ENCODE peak calls at places on chromosome 18, in seven cellular contexts. One of them, this sample, is unnamed.

GRCh38 chr18:22841840-22842239 is 91.3 kb upstream of the RBBP8 start:
- DNase-seq in GM23338: no peak
- DNase-seq in prostate gland: no peak
- DNase-seq in sigmoid colon: no peak
- DNase-seq in HepG2: no peak
- DNase-seq in GM12878: no peak
- DNase-seq in SK-N-SH: no peak
- DNase-seq in this sample: no peak

GRCh38 chr18:36905560-36905959 is 76.6 kb downstream of the KIAA1328 start:
- DNase-seq in GM23338: no peak
- DNase-seq in prostate gland: no peak
- DNase-seq in sigmoid colon: no peak
- DNase-seq in HepG2: no peak
- DNase-seq in GM12878: no peak
- DNase-seq in SK-N-SH: no peak
- DNase-seq in this sample: no peak

GRCh38 chr18:28382215-28382879 is 205.4 kb upstream of the CDH2 start:
- DNase-seq in GM23338: no peak
- DNase-seq in prostate gland: no peak
- DNase-seq in sigmoid colon: no peak
- DNase-seq in HepG2: no peak
- DNase-seq in GM12878: no peak
- DNase-seq in SK-N-SH: no peak
- DNase-seq in this sample: no peak

GRCh38 chr18:50097702-50098101 is 97.2 kb downstream of the MYO5B start:
- DNase-seq in GM23338: no peak
- DNase-seq in prostate gland: peak; percentile 37
- DNase-seq in sigmoid colon: no peak
- DNase-seq in HepG2: peak; percentile 24
- DNase-seq in GM12878: no peak
- DNase-seq in SK-N-SH: no peak
- DNase-seq in this sample: peak; percentile 73

GRCh38 chr18:27785815-27786537 is 391.0 kb downstream of the CDH2 start:
- DNase-seq in GM23338: peak; percentile 11
- DNase-seq in prostate gland: no peak
- DNase-seq in sigmoid colon: no peak
- DNase-seq in HepG2: no peak
- DNase-seq in GM12878: no peak
- DNase-seq in SK-N-SH: no peak
- DNase-seq in this sample: no peak

GRCh38 chr18:73980289-73980979 is 167.2 kb downstream of the FBXO15 start:
- DNase-seq in GM23338: peak; percentile 66
- DNase-seq in prostate gland: no peak
- DNase-seq in sigmoid colon: no peak
- DNase-seq in HepG2: peak; percentile 9
- DNase-seq in GM12878: no peak
- DNase-seq in SK-N-SH: peak; percentile 25
- DNase-seq in this sample: no peak

GRCh38 chr18:9419956-9420631 is 55.2 kb upstream of the RALBP1 start:
- DNase-seq in GM23338: no peak
- DNase-seq in prostate gland: no peak
- DNase-seq in sigmoid colon: peak; percentile 20
- DNase-seq in HepG2: no peak
- DNase-seq in GM12878: no peak
- DNase-seq in SK-N-SH: no peak
- DNase-seq in this sample: no peak

GRCh38 chr18:13809025-13809384 is 14.9 kb upstream of the MC5R start:
- DNase-seq in GM23338: no peak
- DNase-seq in prostate gland: no peak
- DNase-seq in sigmoid colon: no peak
- DNase-seq in HepG2: no peak
- DNase-seq in GM12878: no peak
- DNase-seq in SK-N-SH: no peak
- DNase-seq in this sample: peak; percentile 83

GRCh38 chr18:40935423-40935822 is 1019.6 kb upstream of the PIK3C3 start:
- DNase-seq in GM23338: peak; percentile 82
- DNase-seq in prostate gland: no peak
- DNase-seq in sigmoid colon: no peak
- DNase-seq in HepG2: peak; percentile 35
- DNase-seq in GM12878: peak; percentile 4
- DNase-seq in SK-N-SH: no peak
- DNase-seq in this sample: no peak

GRCh38 chr18:2568129-2568528 is 3.2 kb downstream of the METTL4 start:
- DNase-seq in GM23338: no peak
- DNase-seq in prostate gland: no peak
- DNase-seq in sigmoid colon: no peak
- DNase-seq in HepG2: no peak
- DNase-seq in GM12878: no peak
- DNase-seq in SK-N-SH: no peak
- DNase-seq in this sample: no peak

GRCh38 chr18:23825978-23826405 is 136.7 kb downstream of the LAMA3 start:
- DNase-seq in GM23338: no peak
- DNase-seq in prostate gland: peak; percentile 90
- DNase-seq in sigmoid colon: peak; percentile 93
- DNase-seq in HepG2: no peak
- DNase-seq in GM12878: no peak
- DNase-seq in SK-N-SH: no peak
- DNase-seq in this sample: no peak

GRCh38 chr18:34632323-34632722 is 77.8 kb upstream of the DTNA start:
- DNase-seq in GM23338: no peak
- DNase-seq in prostate gland: no peak
- DNase-seq in sigmoid colon: no peak
- DNase-seq in HepG2: no peak
- DNase-seq in GM12878: no peak
- DNase-seq in SK-N-SH: no peak
- DNase-seq in this sample: no peak

GRCh38 chr18:58390399-58390798 is 238.5 kb downstream of the ALPK2 start:
- DNase-seq in GM23338: no peak
- DNase-seq in prostate gland: no peak
- DNase-seq in sigmoid colon: no peak
- DNase-seq in HepG2: no peak
- DNase-seq in GM12878: no peak
- DNase-seq in SK-N-SH: no peak
- DNase-seq in this sample: no peak
- TF ChIP-seq POLR2AphosphoS5 in GM23338: no peak
- TF ChIP-seq POLR2AphosphoS5 in prostate gland: no peak
- TF ChIP-seq POLR2AphosphoS5 in sigmoid colon: no peak
- TF ChIP-seq POLR2AphosphoS5 in HepG2: peak; percentile 17
- TF ChIP-seq POLR2AphosphoS5 in GM12878: no peak
- TF ChIP-seq POLR2AphosphoS5 in SK-N-SH: no peak
- TF ChIP-seq POLR2AphosphoS5 in this sample: no peak

DNA sequence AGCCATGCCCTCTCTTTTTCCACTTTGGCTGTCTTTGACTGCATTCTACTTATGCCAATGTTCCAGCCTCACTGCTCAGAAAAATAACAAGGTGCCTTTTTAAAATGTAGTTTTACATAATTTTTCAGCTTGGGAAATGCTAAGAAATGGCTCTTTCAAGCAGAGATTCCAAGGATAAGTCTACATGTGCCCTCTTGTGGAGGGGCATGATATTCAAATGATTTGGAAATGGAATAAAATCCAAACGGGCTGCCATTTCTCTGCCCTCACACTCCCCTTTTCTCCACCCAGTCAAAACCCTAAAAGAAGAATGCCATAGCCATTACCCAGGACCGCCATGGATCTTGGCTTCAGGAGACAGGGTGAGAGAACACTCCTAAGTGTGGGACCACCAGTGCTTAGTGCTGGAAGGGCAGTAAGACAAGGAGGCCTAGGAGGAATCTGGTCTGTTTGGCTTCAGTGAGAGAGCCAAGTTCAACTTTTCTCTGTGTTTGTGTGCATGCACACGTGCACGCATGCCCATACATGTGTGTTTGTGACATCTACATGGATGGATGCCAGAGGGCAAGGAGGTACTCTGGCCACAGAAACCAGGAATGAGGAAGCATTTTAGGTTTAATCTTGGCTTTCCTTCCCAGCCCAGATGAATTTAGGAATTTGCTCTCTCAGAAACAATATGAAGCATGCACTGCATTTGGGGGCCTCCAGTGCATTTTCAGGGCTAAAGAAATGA is 174.0 kb upstream of the SLC14A2 start:
- DNase-seq in GM23338: peak; percentile 24
- DNase-seq in prostate gland: no peak
- DNase-seq in sigmoid colon: no peak
- DNase-seq in HepG2: no peak
- DNase-seq in GM12878: no peak
- DNase-seq in SK-N-SH: no peak
- DNase-seq in this sample: no peak
- TF ChIP-seq CTCF in GM23338: peak; percentile 47
- TF ChIP-seq CTCF in prostate gland: no peak
- TF ChIP-seq CTCF in sigmoid colon: no peak
- TF ChIP-seq CTCF in HepG2: no peak
- TF ChIP-seq CTCF in GM12878: no peak
- TF ChIP-seq CTCF in SK-N-SH: peak; percentile 49
- TF ChIP-seq CTCF in this sample: no peak

DNA sequence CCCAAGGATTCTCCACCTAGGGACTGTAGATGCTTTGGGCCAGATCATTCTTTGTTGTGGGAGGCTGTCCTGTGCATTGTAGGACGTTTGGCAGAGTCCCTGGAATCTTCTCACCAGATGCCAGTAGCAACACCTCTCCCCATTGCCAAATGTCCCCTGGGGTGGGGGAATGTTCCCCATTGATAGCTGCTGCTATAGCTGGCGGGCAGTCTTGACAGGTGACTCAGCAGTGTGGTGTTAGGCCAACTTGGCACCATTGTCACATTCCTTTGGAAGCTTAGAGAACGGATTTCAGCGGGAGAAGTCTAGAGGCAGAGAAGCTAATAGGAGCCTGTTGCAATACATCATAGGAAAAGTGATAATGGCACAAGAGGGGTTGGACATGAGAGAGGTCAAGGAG is 495.7 kb upstream of the SMIM21 start:
- DNase-seq in GM23338: no peak
- DNase-seq in prostate gland: peak; percentile 87
- DNase-seq in sigmoid colon: peak; percentile 92
- DNase-seq in HepG2: no peak
- DNase-seq in GM12878: no peak
- DNase-seq in SK-N-SH: no peak
- DNase-seq in this sample: no peak
- TF ChIP-seq POLR2AphosphoS5 in GM23338: no peak
- TF ChIP-seq POLR2AphosphoS5 in prostate gland: peak; percentile 87
- TF ChIP-seq POLR2AphosphoS5 in sigmoid colon: peak; percentile 39
- TF ChIP-seq POLR2AphosphoS5 in HepG2: no peak
- TF ChIP-seq POLR2AphosphoS5 in GM12878: no peak
- TF ChIP-seq POLR2AphosphoS5 in SK-N-SH: no peak
- TF ChIP-seq POLR2AphosphoS5 in this sample: no peak

DNA sequence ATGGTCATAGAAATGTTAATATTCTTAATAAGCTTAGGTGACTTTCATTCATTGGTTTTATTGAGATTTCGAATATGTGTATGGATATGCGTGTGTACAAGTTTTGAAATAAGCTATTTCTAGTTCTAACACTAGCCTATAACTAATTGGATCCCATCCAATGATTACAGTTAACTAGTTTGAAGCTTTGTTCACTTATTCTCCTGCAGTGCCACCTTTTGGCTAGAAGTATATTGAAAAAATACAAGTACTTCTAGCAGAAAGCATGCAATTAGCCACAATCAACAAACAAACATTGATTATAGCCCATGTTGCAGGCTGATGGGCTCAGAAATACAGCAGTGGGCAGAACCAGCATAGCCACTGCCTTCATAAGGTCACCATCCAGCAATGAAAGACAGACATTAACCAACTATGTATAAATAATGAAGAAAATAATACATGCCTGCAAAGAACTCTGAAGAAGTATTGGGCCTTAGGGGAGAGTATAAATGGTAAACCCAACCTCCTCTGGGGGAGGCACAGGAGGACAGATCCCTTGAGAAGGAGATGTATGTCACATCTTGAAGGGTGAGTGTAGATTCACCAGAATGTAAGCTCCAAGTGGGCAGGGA is 5.1 kb upstream of the PIEZO2 start:
- DNase-seq in GM23338: peak; percentile 73
- DNase-seq in prostate gland: no peak
- DNase-seq in sigmoid colon: no peak
- DNase-seq in HepG2: peak; percentile 67
- DNase-seq in GM12878: peak; percentile 30
- DNase-seq in SK-N-SH: no peak
- DNase-seq in this sample: no peak
- TF ChIP-seq CTCF in GM23338: peak; percentile 66
- TF ChIP-seq CTCF in prostate gland: peak; percentile 31
- TF ChIP-seq CTCF in sigmoid colon: no peak
- TF ChIP-seq CTCF in HepG2: peak; percentile 81
- TF ChIP-seq CTCF in GM12878: peak; percentile 70
- TF ChIP-seq CTCF in SK-N-SH: peak; percentile 61
- TF ChIP-seq CTCF in this sample: peak; percentile 43